ENCODE peak calls at places on chromosomes 1 and 21, in six cellular contexts. One of them, this sample, is unnamed.

GRCh38 chr1:59156526-59157196 is 140.2 kb upstream of the FGGY start:
- DNase-seq in mesenchymal stem cell: peak
- DNase-seq in neuronal stem cell: peak
- DNase-seq in IMR-90: no peak
- DNase-seq in H1: no peak
- DNase-seq in trophoblast cell: peak
- DNase-seq in this sample: no peak

GRCh38 chr1:151570819-151571218 is 30.7 kb downstream of the TUFT1 start:
- DNase-seq in H1: no peak
- DNase-seq in mesenchymal stem cell: no peak
- DNase-seq in neuronal stem cell: no peak
- DNase-seq in IMR-90: no peak
- DNase-seq in trophoblast cell: no peak
- DNase-seq in this sample: no peak

GRCh38 chr21:36887983-36888382 is 78.5 kb downstream of the HLCS start:
- DNase-seq in H1: no peak
- DNase-seq in mesenchymal stem cell: no peak
- DNase-seq in neuronal stem cell: peak
- DNase-seq in trophoblast cell: no peak
- DNase-seq in IMR-90: no peak
- DNase-seq in this sample: no peak

GRCh38 chr1:195113471-195113870 is 1494.8 kb downstream of the KCNT2 start:
- DNase-seq in H1: no peak
- DNase-seq in neuronal stem cell: no peak
- DNase-seq in mesenchymal stem cell: no peak
- DNase-seq in IMR-90: no peak
- DNase-seq in trophoblast cell: no peak
- DNase-seq in this sample: no peak

GRCh38 chr1:151827853-151828252 is 3.7 kb downstream of the RORC start:
- DNase-seq in H1: no peak
- DNase-seq in mesenchymal stem cell: no peak
- DNase-seq in neuronal stem cell: no peak
- DNase-seq in IMR-90: no peak
- DNase-seq in trophoblast cell: no peak
- DNase-seq in this sample: no peak

GRCh38 chr1:180135535-180135934 is 19.1 kb upstream of the QSOX1 start:
- DNase-seq in trophoblast cell: no peak
- DNase-seq in neuronal stem cell: no peak
- DNase-seq in IMR-90: peak
- DNase-seq in mesenchymal stem cell: no peak
- DNase-seq in H1: no peak
- DNase-seq in this sample: no peak

GRCh38 chr1:243413431-243414151 is 157.8 kb downstream of the SDCCAG8 start:
- DNase-seq in mesenchymal stem cell: no peak
- DNase-seq in H1: peak
- DNase-seq in neuronal stem cell: no peak
- DNase-seq in trophoblast cell: no peak
- DNase-seq in IMR-90: no peak
- DNase-seq in this sample: no peak

GRCh38 chr21:43597845-43598244 is 61.4 kb downstream of the HSF2BP start:
- DNase-seq in neuronal stem cell: no peak
- DNase-seq in H1: no peak
- DNase-seq in mesenchymal stem cell: no peak
- DNase-seq in trophoblast cell: no peak
- DNase-seq in IMR-90: no peak
- DNase-seq in this sample: no peak

GRCh38 chr1:1918901-1919303 is at the start of gene TMEM52:
- DNase-seq in mesenchymal stem cell: no peak
- DNase-seq in trophoblast cell: no peak
- DNase-seq in IMR-90: no peak
- DNase-seq in neuronal stem cell: no peak
- DNase-seq in H1: no peak
- DNase-seq in this sample: peak

GRCh38 chr1:17233675-17234074 is 15.2 kb upstream of the PADI3 start:
- DNase-seq in neuronal stem cell: no peak
- DNase-seq in mesenchymal stem cell: peak
- DNase-seq in trophoblast cell: peak
- DNase-seq in IMR-90: peak
- DNase-seq in H1: no peak
- DNase-seq in this sample: no peak

GRCh38 chr1:30179942-30180543 is 543.3 kb downstream of the MATN1 start:
- DNase-seq in mesenchymal stem cell: no peak
- DNase-seq in H1: no peak
- DNase-seq in IMR-90: no peak
- DNase-seq in neuronal stem cell: no peak
- DNase-seq in trophoblast cell: no peak
- DNase-seq in this sample: no peak

GRCh38 chr1:116167625-116168276 is 56.6 kb downstream of the MAB21L3 start:
- DNase-seq in IMR-90: no peak
- DNase-seq in mesenchymal stem cell: peak
- DNase-seq in neuronal stem cell: no peak
- DNase-seq in H1: peak
- DNase-seq in trophoblast cell: no peak
- DNase-seq in this sample: peak

GRCh38 chr1:157352216-157352615 is 200.1 kb downstream of the FCRL5 start:
- DNase-seq in trophoblast cell: peak
- DNase-seq in IMR-90: no peak
- DNase-seq in mesenchymal stem cell: no peak
- DNase-seq in neuronal stem cell: no peak
- DNase-seq in H1: no peak
- DNase-seq in this sample: no peak

GRCh38 chr1:79497193-79497773 is 490.8 kb upstream of the ADGRL4 start:
- DNase-seq in neuronal stem cell: peak
- DNase-seq in IMR-90: peak
- DNase-seq in H1: no peak
- DNase-seq in mesenchymal stem cell: peak
- DNase-seq in trophoblast cell: no peak
- DNase-seq in this sample: no peak

GRCh38 chr1:87327362-87328120 is 1.1 kb upstream of the LMO4 start:
- DNase-seq in trophoblast cell: no peak
- DNase-seq in mesenchymal stem cell: peak
- DNase-seq in neuronal stem cell: no peak
- DNase-seq in H1: no peak
- DNase-seq in IMR-90: no peak
- DNase-seq in this sample: no peak

GRCh38 chr1:51948491-51948915 is 42.0 kb downstream of the RAB3B start:
- DNase-seq in IMR-90: no peak
- DNase-seq in H1: no peak
- DNase-seq in trophoblast cell: no peak
- DNase-seq in neuronal stem cell: no peak
- DNase-seq in mesenchymal stem cell: no peak
- DNase-seq in this sample: no peak

GRCh38 chr1:223669003-223669402 is 3.5 kb upstream of the CAPN8 start:
- DNase-seq in mesenchymal stem cell: no peak
- DNase-seq in trophoblast cell: no peak
- DNase-seq in IMR-90: no peak
- DNase-seq in neuronal stem cell: no peak
- DNase-seq in H1: no peak
- DNase-seq in this sample: no peak
- H3K14ac ChIP-seq in mesenchymal stem cell: no peak
- H3K14ac ChIP-seq in trophoblast cell: no peak
- H3K14ac ChIP-seq in IMR-90: no peak
- H3K14ac ChIP-seq in neuronal stem cell: peak
- H3K14ac ChIP-seq in H1: no peak
- H3K14ac ChIP-seq in this sample: no peak

DNA sequence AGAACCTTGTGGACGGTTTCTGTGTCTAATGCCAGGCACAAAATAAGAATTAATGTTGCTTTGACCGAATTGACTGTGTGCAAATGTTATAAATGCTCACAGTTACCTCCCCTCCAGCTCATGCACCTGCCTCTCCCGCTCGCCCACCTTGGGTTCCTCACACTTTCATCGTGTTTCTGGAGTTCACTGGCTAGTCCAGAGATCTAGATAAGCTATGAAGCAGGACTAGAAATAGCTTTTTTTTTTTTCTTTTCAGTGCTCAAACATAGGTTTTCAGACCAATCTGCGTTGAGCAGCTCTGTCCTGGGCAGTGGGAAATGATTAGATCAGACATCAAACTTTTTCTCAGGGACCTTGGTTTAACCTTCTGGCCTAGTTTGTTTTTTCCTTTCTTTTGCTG is 11.1 kb downstream of the TENT5C start:
- DNase-seq in mesenchymal stem cell: no peak
- DNase-seq in H1: no peak
- DNase-seq in IMR-90: no peak
- DNase-seq in trophoblast cell: no peak
- DNase-seq in neuronal stem cell: no peak
- DNase-seq in this sample: no peak
- H3K9ac ChIP-seq in mesenchymal stem cell: no peak
- H3K9ac ChIP-seq in H1: no peak
- H3K9ac ChIP-seq in IMR-90: no peak
- H3K9ac ChIP-seq in trophoblast cell: no peak
- H3K9ac ChIP-seq in neuronal stem cell: no peak
- H3K9ac ChIP-seq in this sample: no peak

GRCh38 chr1:54027848-54028247 is 9.9 kb upstream of the LDLRAD1 start:
- DNase-seq in trophoblast cell: no peak
- DNase-seq in H1: peak
- DNase-seq in mesenchymal stem cell: no peak
- DNase-seq in IMR-90: no peak
- DNase-seq in neuronal stem cell: no peak
- DNase-seq in this sample: no peak

DNA sequence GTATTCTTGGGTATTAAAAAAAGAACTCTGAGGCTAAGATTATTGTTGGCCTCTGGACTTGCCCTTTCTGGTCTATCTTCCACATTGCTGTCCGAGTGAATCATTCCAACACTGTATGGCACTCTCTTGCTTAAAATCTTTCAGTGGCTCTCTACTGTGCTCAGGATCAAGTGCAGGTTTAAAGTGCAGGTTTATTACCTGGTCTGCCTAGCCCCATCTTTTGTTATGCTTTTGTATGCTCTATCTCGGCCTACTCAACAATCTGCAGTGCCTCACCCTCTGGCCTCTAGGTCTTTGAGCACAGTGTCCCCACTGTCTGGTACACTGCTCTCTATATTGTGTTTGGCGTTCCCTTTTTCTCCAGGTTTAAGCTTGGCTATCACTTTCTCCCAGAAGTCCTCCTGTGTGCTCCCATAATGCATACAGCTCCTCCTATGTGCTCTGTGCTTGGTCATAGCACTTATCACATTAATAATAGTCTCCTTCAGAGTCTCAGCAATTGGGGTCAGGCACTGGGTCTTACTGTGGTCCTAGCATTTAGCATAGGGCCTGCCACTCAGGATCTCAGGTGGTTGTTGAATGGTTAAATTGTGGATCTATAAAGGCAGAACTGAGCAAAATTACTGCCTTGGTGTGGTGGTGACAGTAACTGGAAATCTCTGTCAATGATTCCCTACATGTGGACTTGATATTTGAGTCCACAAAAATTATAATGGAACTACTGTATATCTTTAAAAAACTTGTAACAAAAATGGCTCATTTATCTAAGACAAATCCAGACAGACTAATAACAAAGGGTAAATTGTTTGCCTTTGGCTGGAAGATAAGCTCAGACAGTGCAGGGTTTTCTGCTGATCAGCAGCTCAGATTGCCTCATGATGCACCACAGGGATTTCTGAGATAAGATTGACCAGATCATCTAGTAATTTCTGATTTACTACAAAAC is 10.6 kb upstream of the LDLRAD1 start:
- DNase-seq in trophoblast cell: no peak
- DNase-seq in H1: no peak
- DNase-seq in IMR-90: peak
- DNase-seq in neuronal stem cell: no peak
- DNase-seq in mesenchymal stem cell: peak
- DNase-seq in this sample: no peak
- H3K23ac ChIP-seq in trophoblast cell: no peak
- H3K23ac ChIP-seq in H1: no peak
- H3K23ac ChIP-seq in IMR-90: no peak
- H3K23ac ChIP-seq in neuronal stem cell: no peak
- H3K23ac ChIP-seq in mesenchymal stem cell: no peak
- H3K23ac ChIP-seq in this sample: no peak

GRCh38 chr1:3306583-3307285 is 147.7 kb upstream of the ARHGEF16 start:
- DNase-seq in trophoblast cell: no peak
- DNase-seq in neuronal stem cell: no peak
- DNase-seq in H1: no peak
- DNase-seq in IMR-90: peak
- DNase-seq in mesenchymal stem cell: peak
- DNase-seq in this sample: no peak
- H3K14ac ChIP-seq in trophoblast cell: no peak
- H3K14ac ChIP-seq in neuronal stem cell: no peak
- H3K14ac ChIP-seq in H1: no peak
- H3K14ac ChIP-seq in IMR-90: no peak
- H3K14ac ChIP-seq in mesenchymal stem cell: no peak
- H3K14ac ChIP-seq in this sample: no peak